ENCODE peak calls at places on chromosome 17, in four cellular contexts. O is colonic mucosa, F is adrenal gland, J is A549. E is an unnamed sample.

GRCh38 chr17:50363217-50364060 is 9.5 kb downstream of the MRPL27 start:
- DNase-seq in O (no peak), F (peak; percentile 57), J (no peak), E (no peak)

GRCh38 chr17:79978545-79978852 is 57.2 kb downstream of the TBC1D16 start:
- DNase-seq in O (no peak), F (peak; percentile 88), J (no peak), E (no peak)

GRCh38 chr17:8353736-8354135 is 14.1 kb downstream of the ODF4 start:
- DNase-seq in O (no peak), F (no peak), J (no peak), E (no peak)

GRCh38 chr17:64326420-64327054 is 63.5 kb upstream of the TEX2 start:
- DNase-seq in O (no peak), F (peak; percentile 60), J (peak; percentile 38), E (no peak)

GRCh38 chr17:65594585-65594940 is 33.1 kb upstream of the AXIN2 start:
- DNase-seq in O (no peak), F (no peak), J (no peak), E (no peak)

GRCh38 chr17:41972571-41973411 is 6.2 kb downstream of the CNP start:
- DNase-seq in O (no peak), F (peak; percentile 56), J (no peak), E (no peak)

GRCh38 chr17:65230040-65230439 is 92.9 kb downstream of the RGS9 start:
- DNase-seq in O (no peak), F (no peak), J (peak; percentile 35), E (no peak)

GRCh38 chr17:65609749-65610148 is 48.3 kb upstream of the AXIN2 start:
- DNase-seq in O (peak; percentile 56), F (no peak), J (no peak), E (no peak)

GRCh38 chr17:42683407-42684031 is 1.2 kb downstream of the CNTNAP1 start:
- DNase-seq in O (no peak), F (no peak), J (no peak), E (no peak)

GRCh38 chr17:56893503-56893902 is 20.3 kb downstream of the TRIM25 start:
- DNase-seq in O (no peak), F (no peak), J (no peak), E (no peak)

GRCh38 chr17:80437532-80437931 is 22.6 kb downstream of the ENDOV start:
- DNase-seq in O (no peak), F (peak; percentile 80), J (no peak), E (no peak)

GRCh38 chr17:64499805-64500486 is 3.1 kb upstream of the POLG2 start:
- DNase-seq in O (no peak), F (no peak), J (peak; percentile 40), E (no peak)

GRCh38 chr17:692116-692515 is 22.5 kb downstream of the VPS53 start:
- DNase-seq in O (no peak), F (no peak), J (peak; percentile 47), E (no peak)

GRCh38 chr17:57956311-57957119 is 1.3 kb upstream of the CUEDC1 start:
- DNase-seq in O (peak; percentile 21), F (peak; percentile 13), J (no peak), E (peak; percentile 63)

GRCh38 chr17:1989135-1989534 is 36.0 kb downstream of the RTN4RL1 start:
- DNase-seq in O (no peak), F (peak; percentile 82), J (peak; percentile 55), E (no peak)

GRCh38 chr17:65749479-65749878 is 188.0 kb upstream of the AXIN2 start:
- DNase-seq in O (no peak), F (peak; percentile 75), J (peak; percentile 55), E (no peak)

GRCh38 chr17:80892019-80892855 is 99.4 kb upstream of the CHMP6 start:
- DNase-seq in O (peak; percentile 61), F (peak; percentile 95), J (peak; percentile 86), E (no peak)

GRCh38 chr17:65359016-65359415 is 202.4 kb downstream of the AXIN2 start:
- DNase-seq in O (no peak), F (no peak), J (no peak), E (no peak)

GRCh38 chr17:28735242-28735722 is 6.7 kb downstream of the NEK8 start:
- DNase-seq in O (no peak), F (no peak), J (peak; percentile 56), E (no peak)

GRCh38 chr17:41651625-41652460 is 27.5 kb upstream of the KRT17 start:
- DNase-seq in O (peak; percentile 93), F (no peak), J (peak; percentile 56), E (no peak)

GRCh38 chr17:66304304-66305174 is 2.1 kb downstream of the PRKCA start:
- DNase-seq in O (peak; percentile 50), F (no peak), J (peak; percentile 66), E (no peak)

GRCh38 chr17:155576-155975 is 18.2 kb downstream of the SCGB1C2 start:
- DNase-seq in O (no peak), F (peak; percentile 5), J (no peak), E (no peak)

GRCh38 chr17:66152756-66153155 is 39.2 kb downstream of the CEP112 start:
- DNase-seq in O (no peak), F (no peak), J (no peak), E (no peak)

GRCh38 chr17:76271669-76272540 is 6.8 kb downstream of the UBALD2 start:
- DNase-seq in O (no peak), F (no peak), J (no peak), E (no peak)

GRCh38 chr17:8122391-8122922 is 1.4 kb downstream of the HES7 start:
- DNase-seq in O (peak; percentile 44), F (no peak), J (peak; percentile 69), E (no peak)

DNA sequence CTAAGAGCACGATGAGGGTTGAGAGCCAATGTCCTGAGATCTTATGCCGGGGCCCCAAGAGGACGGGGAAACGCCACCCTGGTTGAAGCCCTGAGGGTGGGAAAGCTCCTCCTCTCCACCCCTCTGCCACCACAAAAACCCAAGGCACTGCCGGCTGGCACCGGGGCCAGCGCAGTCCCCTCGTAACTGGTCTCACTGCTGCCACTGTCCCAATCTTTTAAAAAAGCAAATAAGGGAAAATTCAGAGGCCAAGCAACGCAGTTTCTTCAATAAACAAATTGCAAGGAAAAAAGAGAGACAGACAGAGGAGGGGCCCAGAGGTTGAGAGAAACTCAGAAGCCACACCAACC is 6.7 kb downstream of the GRIN2C start:
- DNase-seq in O (no peak), F (no peak), J (no peak), E (no peak)
- H3K27ac ChIP-seq in O (no peak overlapping the region), F (no peak overlapping the region), J (no peak overlapping the region), E (no peak overlapping the region)

GRCh38 chr17:46192484-46193245 is 564 bp downstream of the KANSL1 start:
- DNase-seq in O (peak; percentile 75), F (peak; percentile 71), J (peak; percentile 89), E (peak; percentile 85)

GRCh38 chr17:46194393-46195216 is 1.4 kb upstream of the KANSL1 start:
- DNase-seq in O (peak; percentile 58), F (no peak), J (peak; percentile 60), E (peak; percentile 36)

GRCh38 chr17:46192211-46192483 is 1.1 kb downstream of the KANSL1 start:
- DNase-seq in O (no peak), F (no peak), J (no peak), E (no peak)

GRCh38 chr17:46193626-46194392 is 580 bp upstream of the KANSL1 start:
- DNase-seq in O (peak; percentile 98), F (peak; percentile 97), J (peak; percentile 97), E (peak; percentile 97)

GRCh38 chr17:46193246-46193625 is at the start of gene KANSL1:
- DNase-seq in O (peak; percentile 92), F (peak; percentile 89), J (peak; percentile 97), E (peak; percentile 97)
- TF ChIP-seq CTCF in O (no peak), F (peak; percentile 86), J (peak; percentile 100), E (peak; percentile 86)

GRCh38 chr17:72640415-72641165 is 451.9 kb downstream of the SLC39A11 start:
- DNase-seq in O (peak; percentile 86), F (no peak), J (no peak), E (no peak)
- H3K27ac ChIP-seq in O (peak overlapping the region; percentile 73), F (no peak overlapping the region), J (peak overlapping the region; percentile 52), E (no peak overlapping the region)

GRCh38 chr17:44006581-44007345 is 2.3 kb downstream of the NAGS start:
- DNase-seq in O (peak; percentile 100), F (peak; percentile 94), J (peak; percentile 97), E (peak; percentile 100)
- TF ChIP-seq CTCF in O (no peak), F (peak; percentile 67), J (peak; percentile 37), E (peak; percentile 96)

GRCh38 chr17:17055286-17056166 is 13.3 kb downstream of the MPRIP start:
- DNase-seq in O (no peak), F (peak; percentile 37), J (peak; percentile 52), E (no peak)
- H3K27ac ChIP-seq in O (no peak overlapping the region), F (peak overlapping the region; percentile 46), J (peak overlapping the region; percentile 66), E (no peak overlapping the region)

GRCh38 chr17:18139949-18140348 is 31.4 kb downstream of the MYO15A start:
- DNase-seq in O (no peak), F (no peak), J (peak; percentile 57), E (peak; percentile 30)
- TF ChIP-seq CTCF in O (no peak), F (no peak), J (peak; percentile 26), E (peak; percentile 57)

GRCh38 chr17:4856271-4856936 is 23.3 kb downstream of the MINK1 start:
- DNase-seq in O (no peak), F (no peak), J (no peak), E (no peak)

GRCh38 chr17:4853195-4853762 is 20.1 kb downstream of the MINK1 start:
- DNase-seq in O (no peak), F (no peak), J (no peak), E (no peak)

GRCh38 chr17:4856937-4857314 is 23.8 kb downstream of the MINK1 start:
- DNase-seq in O (no peak), F (no peak), J (no peak), E (no peak)

GRCh38 chr17:4852504-4853075 is 19.4 kb downstream of the MINK1 start:
- DNase-seq in O (peak; percentile 37), F (no peak), J (peak; percentile 56), E (no peak)

DNA sequence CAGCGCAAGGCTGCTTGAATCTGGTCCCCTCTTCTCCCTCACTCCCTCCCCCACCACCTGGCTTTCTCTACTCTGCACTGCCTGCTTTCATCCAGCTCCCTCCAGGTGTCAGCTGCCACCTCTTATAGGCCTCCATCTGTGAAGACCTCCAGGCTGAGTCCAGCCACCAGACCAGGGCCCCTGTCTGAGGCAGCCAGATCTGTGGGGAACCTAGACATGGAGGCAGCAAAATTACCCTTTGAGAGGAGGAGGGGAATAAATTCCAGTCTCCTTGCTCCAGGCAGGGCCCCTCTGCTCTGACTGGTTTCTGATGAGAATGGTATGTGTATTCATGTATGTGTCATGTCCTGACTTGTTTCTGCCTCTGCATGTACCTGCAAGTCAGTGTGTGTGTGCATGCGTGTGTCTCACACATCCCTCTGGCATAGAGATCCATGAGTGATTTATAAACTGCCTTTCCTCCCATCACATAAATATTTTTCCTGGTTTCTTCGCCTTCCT is 21.1 kb downstream of the MINK1 start:
- DNase-seq in O (no peak), F (no peak), J (peak; percentile 31), E (peak; percentile 89)
- H3K27ac ChIP-seq in O (no peak overlapping the region), F (no peak overlapping the region), J (peak overlapping the region; percentile 56), E (peak overlapping the region; percentile 86)